ENCODE peak calls at places on chromosomes 3 and 15, in four cellular contexts. One of them, this sample, is unnamed.

GRCh38 chr3:64384561-64384960 is 159.3 kb upstream of the PRICKLE2 start:
- DNase-seq in Panc1: no peak
- DNase-seq in WTC11: no peak
- DNase-seq in GM10248: no peak
- DNase-seq in this sample: no peak

GRCh38 chr15:70323111-70323851 is 225.6 kb upstream of the TLE3 start:
- DNase-seq in GM10248: no peak
- DNase-seq in WTC11: no peak
- DNase-seq in Panc1: no peak
- DNase-seq in this sample: no peak

GRCh38 chr3:186152889-186153292 is 44.0 kb upstream of the ETV5 start:
- DNase-seq in WTC11: no peak
- DNase-seq in GM10248: peak
- DNase-seq in Panc1: no peak
- DNase-seq in this sample: no peak

GRCh38 chr15:38690737-38691332 is 126.2 kb upstream of the RASGRP1 start:
- DNase-seq in GM10248: peak
- DNase-seq in WTC11: peak
- DNase-seq in Panc1: no peak
- DNase-seq in this sample: peak

GRCh38 chr15:51380999-51381806 is 39.7 kb downstream of the GLDN start:
- DNase-seq in Panc1: peak
- DNase-seq in WTC11: peak
- DNase-seq in GM10248: peak
- DNase-seq in this sample: peak

GRCh38 chr3:151837057-151837456 is 23.1 kb downstream of the AADAC start:
- DNase-seq in Panc1: peak
- DNase-seq in WTC11: no peak
- DNase-seq in GM10248: no peak
- DNase-seq in this sample: no peak

GRCh38 chr3:139202226-139202958 is 141.4 kb upstream of the MRPS22 start:
- DNase-seq in GM10248: no peak
- DNase-seq in WTC11: peak
- DNase-seq in Panc1: peak
- DNase-seq in this sample: peak

GRCh38 chr3:180295811-180296210 is 259.1 kb upstream of the PEX5L start:
- DNase-seq in Panc1: no peak
- DNase-seq in GM10248: no peak
- DNase-seq in WTC11: no peak
- DNase-seq in this sample: no peak

GRCh38 chr3:65796676-65797075 is 242.0 kb downstream of the MAGI1 start:
- DNase-seq in WTC11: no peak
- DNase-seq in Panc1: no peak
- DNase-seq in GM10248: no peak
- DNase-seq in this sample: no peak

GRCh38 chr3:58135712-58136543 is 74.8 kb downstream of the DNASE1L3 start:
- DNase-seq in Panc1: no peak
- DNase-seq in GM10248: no peak
- DNase-seq in WTC11: no peak
- DNase-seq in this sample: no peak

GRCh38 chr15:26866298-26867198 is at the start of gene GABRA5:
- DNase-seq in GM10248: no peak
- DNase-seq in WTC11: peak
- DNase-seq in Panc1: no peak
- DNase-seq in this sample: no peak

GRCh38 chr3:172787019-172787418 is 36.5 kb downstream of the ECT2 start:
- DNase-seq in GM10248: no peak
- DNase-seq in WTC11: no peak
- DNase-seq in Panc1: no peak
- DNase-seq in this sample: no peak

GRCh38 chr3:41265823-41266273 is 66.5 kb downstream of the CTNNB1 start:
- DNase-seq in Panc1: no peak
- DNase-seq in WTC11: no peak
- DNase-seq in GM10248: no peak
- DNase-seq in this sample: no peak

GRCh38 chr3:177441813-177442646 is 244.7 kb upstream of the TBL1XR1 start:
- DNase-seq in GM10248: peak
- DNase-seq in Panc1: no peak
- DNase-seq in WTC11: no peak
- DNase-seq in this sample: no peak

GRCh38 chr3:179297971-179298725 is 24.7 kb upstream of the ZNF639 start:
- DNase-seq in WTC11: no peak
- DNase-seq in GM10248: no peak
- DNase-seq in Panc1: no peak
- DNase-seq in this sample: no peak

GRCh38 chr3:107619549-107619948 is 96.8 kb downstream of the BBX start:
- DNase-seq in GM10248: no peak
- DNase-seq in WTC11: no peak
- DNase-seq in Panc1: no peak
- DNase-seq in this sample: no peak

GRCh38 chr15:75123395-75123794 is 78.3 kb upstream of the C15orf39 start:
- DNase-seq in Panc1: no peak
- DNase-seq in GM10248: no peak
- DNase-seq in WTC11: no peak
- DNase-seq in this sample: no peak

DNA sequence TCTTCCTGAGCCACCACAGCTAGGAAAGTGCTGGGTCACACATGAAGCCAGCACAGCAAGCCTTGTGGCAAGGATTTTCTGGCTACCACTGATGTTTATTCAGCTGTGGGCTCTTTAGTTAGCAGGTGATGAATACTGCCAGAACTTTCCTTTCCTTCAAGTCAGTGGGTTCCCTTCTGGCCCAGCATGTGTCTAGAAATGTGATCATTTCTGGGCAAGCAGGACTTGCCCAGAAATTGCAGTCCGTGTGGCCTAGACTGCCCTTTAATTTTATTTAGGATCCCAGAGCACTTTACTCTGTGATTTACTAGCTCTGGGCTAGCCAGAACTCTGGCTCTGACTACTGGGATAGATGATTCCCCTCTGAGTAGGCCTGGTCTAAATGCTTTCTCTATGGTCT is 397.5 kb downstream of the ZIC4 start:
- DNase-seq in WTC11: no peak
- DNase-seq in GM10248: no peak
- DNase-seq in Panc1: no peak
- DNase-seq in this sample: no peak
- TF ChIP-seq CTCF in WTC11: no peak
- TF ChIP-seq CTCF in GM10248: no peak
- TF ChIP-seq CTCF in Panc1: no peak
- TF ChIP-seq CTCF in this sample: no peak

GRCh38 chr3:195135921-195136320 is 135.0 kb downstream of the XXYLT1 start:
- DNase-seq in Panc1: no peak
- DNase-seq in WTC11: no peak
- DNase-seq in GM10248: no peak
- DNase-seq in this sample: no peak

GRCh38 chr3:195131149-195131548 is 139.8 kb downstream of the XXYLT1 start:
- DNase-seq in GM10248: no peak
- DNase-seq in Panc1: no peak
- DNase-seq in WTC11: no peak
- DNase-seq in this sample: no peak

GRCh38 chr3:195129072-195129643 is 141.8 kb downstream of the XXYLT1 start:
- DNase-seq in WTC11: no peak
- DNase-seq in Panc1: no peak
- DNase-seq in GM10248: no peak
- DNase-seq in this sample: no peak

GRCh38 chr3:195129644-195130492 is 141.1 kb downstream of the XXYLT1 start:
- DNase-seq in GM10248: peak
- DNase-seq in WTC11: no peak
- DNase-seq in Panc1: no peak
- DNase-seq in this sample: peak

DNA sequence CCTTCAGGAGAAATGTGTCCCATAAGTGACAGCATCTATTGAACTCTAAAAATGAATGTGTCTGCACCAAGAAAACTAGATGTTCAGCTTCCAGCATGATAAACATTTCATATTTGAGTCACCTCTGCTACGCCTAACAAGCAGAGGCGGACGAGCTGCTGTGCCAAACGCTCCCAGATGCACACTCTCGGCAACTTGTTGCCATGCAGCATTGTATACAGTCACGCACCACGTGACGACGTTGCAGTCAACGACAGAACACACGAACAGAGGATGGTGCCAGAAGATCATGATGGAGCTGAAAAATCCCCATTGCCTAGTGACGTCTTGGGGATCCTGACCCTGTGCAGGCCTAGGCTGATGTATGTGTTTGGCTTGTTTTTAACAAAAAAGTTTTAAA is 137.5 kb downstream of the XXYLT1 start:
- DNase-seq in Panc1: no peak
- DNase-seq in WTC11: no peak
- DNase-seq in GM10248: peak
- DNase-seq in this sample: peak
- TF ChIP-seq CTCF in Panc1: no peak
- TF ChIP-seq CTCF in WTC11: no peak
- TF ChIP-seq CTCF in GM10248: no peak
- TF ChIP-seq CTCF in this sample: no peak

GRCh38 chr3:183308746-183309145 is 55.7 kb downstream of the B3GNT5 start:
- DNase-seq in Panc1: no peak
- DNase-seq in WTC11: no peak
- DNase-seq in GM10248: no peak
- DNase-seq in this sample: no peak

GRCh38 chr3:183307749-183308148 is 54.7 kb downstream of the B3GNT5 start:
- DNase-seq in WTC11: no peak
- DNase-seq in Panc1: no peak
- DNase-seq in GM10248: no peak
- DNase-seq in this sample: no peak

GRCh38 chr3:183303725-183304124 is 50.7 kb downstream of the B3GNT5 start:
- DNase-seq in GM10248: no peak
- DNase-seq in Panc1: no peak
- DNase-seq in WTC11: no peak
- DNase-seq in this sample: no peak

GRCh38 chr3:183309276-183309675 is 56.2 kb downstream of the B3GNT5 start:
- DNase-seq in Panc1: no peak
- DNase-seq in WTC11: no peak
- DNase-seq in GM10248: no peak
- DNase-seq in this sample: no peak

DNA sequence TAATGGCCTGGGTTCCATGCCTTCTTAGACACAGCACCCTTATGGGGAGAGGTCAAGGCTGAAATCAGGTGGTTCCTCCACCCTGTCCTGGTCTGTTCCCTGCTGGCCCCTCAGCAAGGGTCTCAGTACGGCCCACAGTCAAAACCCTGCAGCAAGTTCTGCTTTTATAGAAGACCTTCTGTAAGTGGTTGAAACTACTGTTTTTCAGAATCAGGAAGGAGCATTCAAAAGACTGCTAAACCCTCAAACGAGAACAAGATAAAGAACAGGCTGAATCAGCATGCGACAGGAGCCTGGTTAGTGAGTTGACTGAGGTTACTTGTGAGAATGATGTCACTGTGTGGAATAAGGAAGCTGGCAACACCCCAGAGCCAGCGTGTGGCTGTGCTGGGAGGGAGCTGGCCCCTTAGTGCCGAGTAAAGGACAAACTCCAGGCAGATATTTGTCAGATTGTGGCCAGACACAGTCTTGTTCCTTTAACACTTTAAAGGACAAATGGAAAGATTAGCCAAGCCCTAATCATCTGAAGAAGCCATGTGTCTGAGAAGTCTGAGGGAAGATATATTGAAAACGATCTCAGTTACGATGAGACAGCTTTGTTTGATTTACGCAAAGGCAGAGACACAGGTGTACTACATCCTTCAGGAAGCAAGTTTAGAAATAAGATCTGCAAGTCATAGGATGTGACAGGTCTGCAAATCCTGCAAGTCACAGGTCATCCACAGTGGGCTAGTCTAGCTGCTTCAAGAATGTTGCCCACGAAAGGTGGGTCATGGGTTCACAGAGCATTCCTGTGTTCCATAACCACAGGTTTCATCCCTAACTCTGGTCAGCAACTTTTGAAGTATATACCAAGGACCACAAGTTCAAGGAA is 54.0 kb downstream of the B3GNT5 start:
- DNase-seq in WTC11: no peak
- DNase-seq in GM10248: peak
- DNase-seq in Panc1: no peak
- DNase-seq in this sample: peak
- TF ChIP-seq CTCF in WTC11: no peak
- TF ChIP-seq CTCF in GM10248: no peak
- TF ChIP-seq CTCF in Panc1: no peak
- TF ChIP-seq CTCF in this sample: no peak

GRCh38 chr3:15977089-15977488 is 179.3 kb upstream of the ANKRD28 start:
- DNase-seq in WTC11: no peak
- DNase-seq in Panc1: no peak
- DNase-seq in GM10248: no peak
- DNase-seq in this sample: no peak

GRCh38 chr3:15973414-15973813 is 175.6 kb upstream of the ANKRD28 start:
- DNase-seq in Panc1: no peak
- DNase-seq in GM10248: no peak
- DNase-seq in WTC11: no peak
- DNase-seq in this sample: no peak

GRCh38 chr3:15973930-15974329 is 176.2 kb upstream of the ANKRD28 start:
- DNase-seq in Panc1: no peak
- DNase-seq in GM10248: no peak
- DNase-seq in WTC11: no peak
- DNase-seq in this sample: no peak

GRCh38 chr3:15976524-15976923 is 178.7 kb upstream of the ANKRD28 start:
- DNase-seq in Panc1: no peak
- DNase-seq in GM10248: no peak
- DNase-seq in WTC11: no peak
- DNase-seq in this sample: no peak

GRCh38 chr3:15974647-15975046 is 176.9 kb upstream of the ANKRD28 start:
- DNase-seq in WTC11: peak
- DNase-seq in GM10248: no peak
- DNase-seq in Panc1: no peak
- DNase-seq in this sample: no peak
- TF ChIP-seq CTCF in WTC11: peak
- TF ChIP-seq CTCF in GM10248: peak
- TF ChIP-seq CTCF in Panc1: peak
- TF ChIP-seq CTCF in this sample: peak

DNA sequence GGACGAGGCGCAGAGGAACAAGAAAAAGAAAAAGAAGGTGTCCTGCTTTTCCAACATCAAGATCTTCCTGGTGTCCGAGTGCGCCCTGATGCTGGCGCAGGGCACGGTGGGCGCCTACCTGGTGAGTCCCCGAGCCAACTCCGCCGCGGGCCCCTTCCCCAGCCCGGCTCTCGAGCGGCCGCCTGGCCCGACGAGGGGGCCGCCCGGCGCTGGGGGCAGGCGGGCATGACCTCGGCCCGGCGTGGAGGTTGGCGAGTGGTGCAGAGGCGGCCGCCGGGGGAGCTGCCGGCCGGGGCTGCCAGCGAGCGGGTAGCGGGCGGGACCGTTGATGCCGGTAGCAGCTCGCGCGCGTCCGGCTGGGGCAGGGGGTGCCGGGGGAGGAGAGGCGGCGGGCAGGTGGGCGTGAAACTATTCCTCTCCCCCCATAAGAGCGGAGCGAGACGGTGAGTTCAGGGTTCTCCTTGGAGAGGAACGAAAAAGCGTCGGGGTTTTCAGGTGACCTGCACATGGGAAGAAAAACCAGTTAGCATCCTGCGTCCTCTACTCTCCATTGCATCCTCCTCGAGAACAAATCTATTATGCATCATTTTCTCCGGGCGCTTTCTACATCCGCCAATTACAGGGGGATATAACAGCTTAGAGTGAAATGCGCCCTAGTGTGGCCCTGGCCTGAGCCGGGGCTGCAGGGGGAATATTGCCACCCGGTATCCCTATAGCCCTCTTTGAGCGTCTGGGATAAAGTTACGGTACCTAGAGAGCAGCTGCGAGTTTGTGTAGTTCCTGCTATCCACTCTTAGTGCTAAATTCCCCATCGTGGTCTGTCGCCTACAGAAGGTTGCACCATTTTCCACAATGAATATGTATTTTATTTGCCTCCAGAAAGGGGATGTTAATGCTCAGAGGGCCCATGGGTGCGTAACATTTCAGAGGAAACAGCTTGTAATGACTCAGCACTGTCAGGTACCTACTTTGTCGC is 748 bp downstream of the SLCO3A1 start:
- DNase-seq in GM10248: no peak
- DNase-seq in Panc1: no peak
- DNase-seq in WTC11: peak
- DNase-seq in this sample: peak
- TF ChIP-seq CTCF in GM10248: no peak
- TF ChIP-seq CTCF in Panc1: no peak
- TF ChIP-seq CTCF in WTC11: no peak
- TF ChIP-seq CTCF in this sample: no peak

This sample was measured in activated CD8-positive, alpha-beta T cell treated with anti-CD3 and anti-CD28 coated beads for 36 hours.